ENCODE peak calls at places on chromosomes 4 and X, in six cellular contexts. One of them, this sample, is unnamed.

GRCh38 chrX:53729756-53730155 is 43.2 kb upstream of the HUWE1 start:
- DNase-seq in K562: no peak
- DNase-seq in H1: no peak
- DNase-seq in HepG2: no peak
- DNase-seq in GM12878: no peak
- DNase-seq in GM12891: no peak
- DNase-seq in this sample: no peak

GRCh38 chr4:8069102-8069752 is 89.4 kb downstream of the ABLIM2 start:
- DNase-seq in K562: no peak
- DNase-seq in H1: no peak
- DNase-seq in HepG2: no peak
- DNase-seq in GM12878: no peak
- DNase-seq in GM12891: no peak
- DNase-seq in this sample: no peak

GRCh38 chr4:7004331-7004730 is 38.8 kb upstream of the TADA2B start:
- DNase-seq in K562: no peak
- DNase-seq in H1: no peak
- DNase-seq in HepG2: no peak
- DNase-seq in GM12878: no peak
- DNase-seq in GM12891: no peak
- DNase-seq in this sample: no peak

GRCh38 chr4:106046083-106046482 is 150.8 kb downstream of the NPNT start:
- DNase-seq in K562: no peak
- DNase-seq in H1: no peak
- DNase-seq in HepG2: no peak
- DNase-seq in GM12878: no peak
- DNase-seq in GM12891: no peak
- DNase-seq in this sample: no peak

GRCh38 chr4:142762280-142762679 is 83.8 kb downstream of the INPP4B start:
- DNase-seq in K562: no peak
- DNase-seq in H1: no peak
- DNase-seq in HepG2: no peak
- DNase-seq in GM12878: no peak
- DNase-seq in GM12891: no peak
- DNase-seq in this sample: no peak

GRCh38 chr4:6746721-6747689 is 31.0 kb downstream of the BLOC1S4 start:
- DNase-seq in K562: no peak
- DNase-seq in H1: no peak
- DNase-seq in HepG2: no peak
- DNase-seq in GM12878: no peak
- DNase-seq in GM12891: no peak
- DNase-seq in this sample: no peak

GRCh38 chr4:183798921-183799307 is 106.2 kb upstream of the STOX2 start:
- DNase-seq in K562: no peak
- DNase-seq in H1: no peak
- DNase-seq in HepG2: no peak
- DNase-seq in GM12878: no peak
- DNase-seq in GM12891: no peak
- DNase-seq in this sample: no peak

GRCh38 chrX:18566748-18567147 is 105.2 kb downstream of the RS1 start:
- DNase-seq in K562: no peak
- DNase-seq in H1: no peak
- DNase-seq in HepG2: no peak
- DNase-seq in GM12878: no peak
- DNase-seq in GM12891: no peak
- DNase-seq in this sample: no peak

GRCh38 chr4:26474551-26474950 is 15.7 kb downstream of the CCKAR start:
- DNase-seq in K562: no peak
- DNase-seq in H1: no peak
- DNase-seq in HepG2: no peak
- DNase-seq in GM12878: no peak
- DNase-seq in GM12891: no peak
- DNase-seq in this sample: no peak

GRCh38 chr4:67764183-67764582 is 10.0 kb upstream of the GNRHR start:
- DNase-seq in K562: no peak
- DNase-seq in H1: no peak
- DNase-seq in HepG2: no peak
- DNase-seq in GM12878: no peak
- DNase-seq in GM12891: no peak
- DNase-seq in this sample: no peak

GRCh38 chr4:100288811-100289529 is 98.7 kb upstream of the DDIT4L start:
- DNase-seq in K562: no peak
- DNase-seq in H1: no peak
- DNase-seq in HepG2: no peak
- DNase-seq in GM12878: no peak
- DNase-seq in GM12891: no peak
- DNase-seq in this sample: no peak

GRCh38 chrX:39953879-39954278 is 143.9 kb downstream of the BCOR start:
- DNase-seq in K562: peak; percentile 24
- DNase-seq in H1: no peak
- DNase-seq in HepG2: peak; percentile 88
- DNase-seq in GM12878: no peak
- DNase-seq in GM12891: no peak
- DNase-seq in this sample: no peak

GRCh38 chrX:24396930-24397277 is 36.5 kb downstream of the SUPT20HL1 start:
- DNase-seq in K562: no peak
- DNase-seq in H1: no peak
- DNase-seq in HepG2: no peak
- DNase-seq in GM12878: no peak
- DNase-seq in GM12891: no peak
- DNase-seq in this sample: no peak

GRCh38 chr4:84492737-84493091 is 6.4 kb downstream of the NKX6-1 start:
- DNase-seq in K562: no peak
- DNase-seq in H1: no peak
- DNase-seq in HepG2: no peak
- DNase-seq in GM12878: no peak
- DNase-seq in GM12891: no peak
- DNase-seq in this sample: no peak

GRCh38 chr4:89072921-89073320 is 15.9 kb upstream of the FAM13A start:
- DNase-seq in K562: no peak
- DNase-seq in H1: no peak
- DNase-seq in HepG2: no peak
- DNase-seq in GM12878: no peak
- DNase-seq in GM12891: no peak
- DNase-seq in this sample: no peak

GRCh38 chr4:39631700-39632079 is 7.0 kb downstream of the SMIM14 start:
- DNase-seq in K562: no peak
- DNase-seq in H1: no peak
- DNase-seq in HepG2: no peak
- DNase-seq in GM12878: no peak
- DNase-seq in GM12891: no peak
- DNase-seq in this sample: no peak

GRCh38 chr4:104073245-104073644 is 353.5 kb upstream of the TACR3 start:
- DNase-seq in K562: no peak
- DNase-seq in H1: no peak
- DNase-seq in HepG2: no peak
- DNase-seq in GM12878: no peak
- DNase-seq in GM12891: no peak
- DNase-seq in this sample: no peak

GRCh38 chrX:69096963-69097362 is 68.3 kb downstream of the PJA1 start:
- DNase-seq in K562: no peak
- DNase-seq in H1: no peak
- DNase-seq in HepG2: no peak
- DNase-seq in GM12878: no peak
- DNase-seq in GM12891: no peak
- DNase-seq in this sample: no peak

GRCh38 chrX:40008841-40009461 is 88.8 kb downstream of the BCOR start:
- DNase-seq in K562: no peak
- DNase-seq in H1: peak; percentile 48
- DNase-seq in HepG2: no peak
- DNase-seq in GM12878: no peak
- DNase-seq in GM12891: no peak
- DNase-seq in this sample: no peak

GRCh38 chr4:123248260-123248659 is 148.3 kb upstream of the SPRY1 start:
- DNase-seq in K562: no peak
- DNase-seq in H1: no peak
- DNase-seq in HepG2: no peak
- DNase-seq in GM12878: no peak
- DNase-seq in GM12891: no peak
- DNase-seq in this sample: no peak

GRCh38 chrX:48468247-48468671 is 1.8 kb downstream of the SLC38A5 start:
- DNase-seq in K562: peak; percentile 83
- DNase-seq in H1: no peak
- DNase-seq in HepG2: no peak
- DNase-seq in GM12878: no peak
- DNase-seq in GM12891: peak; percentile 44
- DNase-seq in this sample: peak; percentile 48

GRCh38 chrX:38080808-38081207 is 74.5 kb downstream of the SYTL5 start:
- DNase-seq in K562: no peak
- DNase-seq in H1: no peak
- DNase-seq in HepG2: no peak
- DNase-seq in GM12878: no peak
- DNase-seq in GM12891: no peak
- DNase-seq in this sample: no peak

GRCh38 chrX:6225307-6226052 is 3.2 kb downstream of the NLGN4X start:
- DNase-seq in K562: no peak
- DNase-seq in H1: no peak
- DNase-seq in HepG2: no peak
- DNase-seq in GM12878: no peak
- DNase-seq in GM12891: no peak
- DNase-seq in this sample: no peak

GRCh38 chrX:70452143-70452733 is 7.6 kb downstream of the DLG3 start:
- DNase-seq in K562: peak; percentile 78
- DNase-seq in H1: peak; percentile 73
- DNase-seq in HepG2: peak; percentile 19
- DNase-seq in GM12878: no peak
- DNase-seq in GM12891: no peak
- DNase-seq in this sample: no peak

GRCh38 chr4:149265645-149266044 is 550.0 kb downstream of the IQCM start:
- DNase-seq in K562: no peak
- DNase-seq in H1: no peak
- DNase-seq in HepG2: no peak
- DNase-seq in GM12878: no peak
- DNase-seq in GM12891: no peak
- DNase-seq in this sample: no peak

GRCh38 chr4:149269835-149270234 is 545.8 kb downstream of the IQCM start:
- DNase-seq in K562: no peak
- DNase-seq in H1: no peak
- DNase-seq in HepG2: no peak
- DNase-seq in GM12878: no peak
- DNase-seq in GM12891: no peak
- DNase-seq in this sample: no peak

GRCh38 chr4:149264093-149264733 is 551.4 kb downstream of the IQCM start:
- DNase-seq in K562: peak; percentile 6
- DNase-seq in H1: peak; percentile 48
- DNase-seq in HepG2: peak; percentile 50
- DNase-seq in GM12878: peak; percentile 4
- DNase-seq in GM12891: no peak
- DNase-seq in this sample: no peak
- TF ChIP-seq TAF1 in K562: no peak
- TF ChIP-seq TAF1 in H1: no peak
- TF ChIP-seq TAF1 in HepG2: no peak
- TF ChIP-seq TAF1 in GM12878: no peak
- TF ChIP-seq TAF1 in GM12891: no peak
- TF ChIP-seq TAF1 in this sample: no peak

DNA sequence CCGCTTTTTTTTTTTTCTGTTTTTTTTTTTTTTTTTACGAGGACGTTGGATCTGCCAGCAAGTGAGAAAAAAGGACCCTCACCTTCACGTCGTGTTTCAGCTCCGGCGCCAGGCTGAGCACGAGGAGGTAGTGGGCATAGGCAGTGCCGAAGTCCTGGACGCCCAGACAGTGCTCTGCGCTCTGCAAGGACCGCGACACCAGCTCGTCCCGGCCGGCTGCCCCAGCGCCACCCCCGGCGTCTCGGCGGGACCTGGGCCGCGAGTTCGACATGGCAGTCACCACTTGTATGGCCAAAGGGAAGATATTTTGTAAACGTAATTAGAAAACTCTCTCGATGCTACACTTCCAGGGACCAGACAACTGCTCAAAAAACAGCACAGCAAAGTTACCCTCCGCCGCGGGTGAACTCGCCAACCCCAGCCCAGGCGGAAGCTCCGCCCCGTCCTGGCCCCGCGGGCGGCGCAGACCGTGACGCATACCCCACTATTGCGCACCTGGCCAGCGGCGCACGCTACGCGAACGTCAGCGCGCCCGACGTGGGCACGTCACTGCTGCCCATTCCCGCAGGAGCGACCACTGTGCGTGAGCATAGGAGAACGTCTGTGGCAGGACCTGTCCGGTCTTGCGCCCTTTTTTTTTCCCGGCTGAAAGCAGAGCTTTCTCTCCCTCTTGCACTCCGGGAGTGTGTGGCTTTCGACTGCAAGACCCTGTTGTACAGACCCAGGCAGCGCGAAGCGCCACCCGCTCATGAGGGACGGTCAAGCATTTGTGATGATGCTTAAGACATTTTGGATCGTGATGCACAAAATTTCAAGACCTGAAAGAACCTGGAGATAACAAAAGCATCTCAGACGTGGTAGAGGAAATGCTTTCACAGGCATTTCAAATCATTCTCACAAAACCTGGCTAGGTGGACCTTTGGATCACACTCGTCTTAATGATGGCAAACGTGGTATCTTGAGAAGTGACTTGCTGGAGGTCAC is at the start of gene PRMT9:
- DNase-seq in K562: peak; percentile 94
- DNase-seq in H1: peak; percentile 93
- DNase-seq in HepG2: peak; percentile 81
- DNase-seq in GM12878: peak; percentile 74
- DNase-seq in GM12891: peak; percentile 91
- DNase-seq in this sample: peak; percentile 89
- TF ChIP-seq POLR2A in K562: peak; percentile 95
- TF ChIP-seq POLR2A in H1: peak; percentile 92
- TF ChIP-seq POLR2A in HepG2: peak; percentile 84
- TF ChIP-seq POLR2A in GM12878: peak; percentile 95
- TF ChIP-seq POLR2A in GM12891: peak; percentile 93
- TF ChIP-seq POLR2A in this sample: peak; percentile 90

DNA sequence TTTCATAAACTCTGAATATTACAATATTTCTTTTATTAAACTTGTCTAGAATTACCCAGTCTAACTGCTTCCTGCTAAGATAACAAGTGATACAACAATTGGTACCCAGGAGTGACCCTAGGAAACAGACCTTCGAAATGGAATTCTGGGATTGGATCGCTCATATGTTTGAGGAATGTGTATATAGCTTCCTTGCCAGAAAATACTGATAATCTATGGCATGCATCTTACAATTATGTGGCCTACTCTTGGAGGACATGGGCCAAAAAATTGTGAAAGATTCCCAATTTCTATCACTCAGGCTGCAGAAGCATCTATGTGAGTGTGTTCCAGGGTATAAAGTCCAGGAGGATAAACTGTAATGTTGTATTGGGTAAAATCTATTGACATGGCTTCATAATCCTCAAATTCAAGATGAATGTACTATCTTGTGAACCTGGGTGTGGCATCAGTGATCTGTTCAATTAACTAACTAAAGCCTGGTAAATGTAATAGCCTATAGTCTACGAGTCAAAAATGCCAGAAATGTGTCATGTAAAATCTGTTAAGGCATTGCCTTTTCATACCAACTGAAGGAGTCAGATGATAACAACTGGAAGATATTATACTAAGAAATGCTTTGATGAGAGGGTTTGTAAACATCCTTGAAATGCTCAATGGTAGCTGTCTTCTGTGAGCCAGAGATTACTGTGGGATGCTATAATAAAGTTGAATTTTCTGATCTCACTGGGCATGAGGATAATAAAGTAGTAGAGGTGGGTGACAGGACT is 1499.3 kb downstream of the PCDH7 start:
- DNase-seq in K562: no peak
- DNase-seq in H1: no peak
- DNase-seq in HepG2: no peak
- DNase-seq in GM12878: no peak
- DNase-seq in GM12891: no peak
- DNase-seq in this sample: no peak
- TF ChIP-seq TAF1 in K562: no peak
- TF ChIP-seq TAF1 in H1: no peak
- TF ChIP-seq TAF1 in HepG2: no peak
- TF ChIP-seq TAF1 in GM12878: no peak
- TF ChIP-seq TAF1 in GM12891: no peak
- TF ChIP-seq TAF1 in this sample: no peak

GRCh38 chr4:41360214-41360910 is 103.6 kb downstream of the UCHL1 start:
- DNase-seq in K562: peak; percentile 9
- DNase-seq in H1: peak; percentile 68
- DNase-seq in HepG2: no peak
- DNase-seq in GM12878: no peak
- DNase-seq in GM12891: no peak
- DNase-seq in this sample: no peak
- TF ChIP-seq POLR2A in K562: no peak
- TF ChIP-seq POLR2A in H1: no peak
- TF ChIP-seq POLR2A in HepG2: no peak
- TF ChIP-seq POLR2A in GM12878: no peak
- TF ChIP-seq POLR2A in GM12891: no peak
- TF ChIP-seq POLR2A in this sample: no peak

This sample was measured in GM12892.